ENCODE peak calls at places on chromosomes 7 and 10, in nine cellular contexts. D is tibial nerve, K is AG04450, L is left lobe of liver, I is MG63, S is A673, V is cardiac septum, G is dorsolateral prefrontal cortex, H is T follicular helper cell. E is an unnamed sample.

GRCh38 chr10:51014680-51015425 is 59.4 kb upstream of the PRKG1 start:
- DNase-seq in K (no peak), L (no peak), D (no peak), V (no peak), S (no peak), I (no peak), H (no peak), G (no peak), E (no peak)

GRCh38 chr10:8273749-8274148 is 219.3 kb downstream of the GATA3 start:
- DNase-seq in G (no peak), K (no peak), S (no peak), L (no peak), V (no peak), I (no peak), D (no peak), H (no peak), E (no peak)

GRCh38 chr10:48798486-48799254 is 114.0 kb downstream of the WDFY4 start:
- DNase-seq in G (no peak), D (no peak), H (no peak), I (peak), S (no peak), K (no peak), L (peak), V (no peak), E (peak)

GRCh38 chr7:151820486-151821105 is 56.3 kb downstream of the PRKAG2 start:
- DNase-seq in D (no peak), S (no peak), V (no peak), L (no peak), G (no peak), H (no peak), K (no peak), I (no peak), E (no peak)

GRCh38 chr7:101702362-101702850 is 73.3 kb upstream of the MYL10 start:
- DNase-seq in D (no peak), H (no peak), I (peak), G (no peak), S (peak), V (no peak), L (no peak), K (no peak), E (peak)

GRCh38 chr10:49751636-49752510 is 10.2 kb downstream of the OGDHL start:
- DNase-seq in I (no peak), G (no peak), D (no peak), K (no peak), V (peak), S (no peak), H (no peak), L (no peak), E (no peak)

GRCh38 chr10:119693262-119693957 is 32.4 kb upstream of the INPP5F start:
- DNase-seq in S (no peak), D (no peak), K (no peak), L (no peak), I (no peak), V (no peak), G (peak), H (no peak), E (peak)

GRCh38 chr10:78281627-78282026 is 248.0 kb downstream of the RPS24 start:
- DNase-seq in D (no peak), H (no peak), K (no peak), I (no peak), G (no peak), S (no peak), V (no peak), L (no peak), E (no peak)

GRCh38 chr10:5737352-5737751 is 52.7 kb downstream of the TASOR2 start:
- DNase-seq in H (no peak), V (no peak), G (no peak), S (peak), I (no peak), L (no peak), D (no peak), K (no peak), E (peak)

GRCh38 chr10:72220637-72221036 is 4.6 kb upstream of the ASCC1 start:
- DNase-seq in S (no peak), G (no peak), K (no peak), D (no peak), L (no peak), V (no peak), H (no peak), I (no peak), E (no peak)

GRCh38 chr10:381805-382204 is 246.6 kb downstream of the ZMYND11 start:
- DNase-seq in H (no peak), S (no peak), K (no peak), D (no peak), V (no peak), L (no peak), G (no peak), I (no peak), E (no peak)

GRCh38 chr10:106424076-106424475 is 740.4 kb downstream of the SORCS1 start:
- DNase-seq in D (no peak), I (no peak), H (no peak), K (peak), S (peak), L (no peak), V (no peak), G (no peak), E (peak)

GRCh38 chr10:132482090-132482489 is 55.5 kb upstream of the INPP5A start:
- DNase-seq in V (no peak), S (peak), H (no peak), K (peak), G (no peak), L (no peak), D (no peak), I (peak), E (peak)

GRCh38 chr10:26474062-26474461 is 35.9 kb downstream of the APBB1IP start:
- DNase-seq in H (no peak), L (no peak), S (no peak), K (no peak), G (no peak), D (no peak), V (no peak), I (no peak), E (no peak)

GRCh38 chr10:121531830-121532178 is 66.4 kb downstream of the FGFR2 start:
- DNase-seq in L (no peak), V (no peak), H (no peak), G (no peak), S (no peak), I (no peak), D (no peak), K (no peak), E (no peak)

GRCh38 chr10:22712959-22713852 is 1.2 kb downstream of the PIP4K2A start:
- DNase-seq in S (peak), D (no peak), I (peak), G (no peak), L (peak), V (no peak), H (peak), K (no peak), E (peak)

GRCh38 chr10:89235073-89235798 is 16.3 kb downstream of the LIPA start:
- DNase-seq in D (peak), V (no peak), K (no peak), G (peak), H (no peak), I (no peak), S (no peak), L (no peak), E (no peak)

GRCh38 chr7:40604601-40605438 is 470.0 kb downstream of the SUGCT start:
- DNase-seq in S (peak), H (no peak), L (peak), G (peak), D (peak), K (peak), V (no peak), I (no peak), E (peak)

GRCh38 chr10:95217476-95217875 is 23.4 kb downstream of the ACSM6 start:
- DNase-seq in H (no peak), K (no peak), L (no peak), I (no peak), G (no peak), D (no peak), S (no peak), V (no peak), E (peak)

GRCh38 chr7:68722044-68722443 is 876.2 kb upstream of the AUTS2 start:
- DNase-seq in K (no peak), G (no peak), D (no peak), V (no peak), S (no peak), L (no peak), I (no peak), H (no peak), E (no peak)

GRCh38 chr7:27098493-27099223 is 2.9 kb upstream of the HOXA1 start:
- DNase-seq in L (no peak), V (no peak), I (no peak), G (no peak), D (no peak), H (no peak), S (no peak), K (no peak), E (no peak)

GRCh38 chr7:127976056-127976455 is 55.2 kb downstream of the LRRC4 start:
- DNase-seq in S (peak), L (no peak), V (no peak), G (no peak), I (no peak), K (no peak), H (no peak), D (no peak), E (no peak)

GRCh38 chr7:152857272-152857671 is 97.7 kb downstream of the ACTR3B start:
- DNase-seq in L (no peak), S (no peak), V (no peak), H (no peak), G (no peak), D (no peak), I (no peak), K (no peak), E (no peak)

GRCh38 chr7:40804477-40805215 is 669.8 kb downstream of the SUGCT start:
- DNase-seq in S (no peak), L (no peak), K (no peak), D (no peak), I (no peak), V (no peak), H (no peak), G (no peak), E (no peak)

GRCh38 chr7:7931626-7932025 is 37.0 kb upstream of the GLCCI1 start:
- DNase-seq in L (no peak), K (no peak), D (no peak), G (no peak), I (no peak), S (no peak), V (no peak), H (no peak), E (no peak)

GRCh38 chr7:8418627-8419245 is 14.7 kb upstream of the NXPH1 start:
- DNase-seq in H (peak), S (peak), G (peak), V (no peak), I (no peak), D (no peak), K (peak), L (no peak), E (peak)

E was measured in ELR.